ENCODE peak calls at places on chromosomes 3 and 15, in seven cellular contexts. One of them, this sample, is unnamed.

GRCh38 chr3:62093025-62093424 is 280.3 kb downstream of the FEZF2 start:
- DNase-seq in stomach: no peak
- DNase-seq in thoracic aorta: no peak
- DNase-seq in aorta: no peak
- DNase-seq in sigmoid colon: no peak
- DNase-seq in Peyer's patch: no peak
- DNase-seq in upper lobe of left lung: no peak
- DNase-seq in this sample: no peak

GRCh38 chr3:32817561-32818430 is at the start of gene TRIM71:
- DNase-seq in upper lobe of left lung: peak
- DNase-seq in stomach: no peak
- DNase-seq in thoracic aorta: no peak
- DNase-seq in Peyer's patch: no peak
- DNase-seq in sigmoid colon: no peak
- DNase-seq in aorta: peak
- DNase-seq in this sample: no peak

GRCh38 chr3:178036745-178037144 is 499.5 kb upstream of the KCNMB2 start:
- DNase-seq in thoracic aorta: no peak
- DNase-seq in Peyer's patch: no peak
- DNase-seq in upper lobe of left lung: no peak
- DNase-seq in sigmoid colon: no peak
- DNase-seq in aorta: no peak
- DNase-seq in stomach: no peak
- DNase-seq in this sample: no peak

GRCh38 chr15:56817266-56817665 is 84.0 kb upstream of the ZNF280D start:
- DNase-seq in thoracic aorta: no peak
- DNase-seq in aorta: no peak
- DNase-seq in Peyer's patch: no peak
- DNase-seq in upper lobe of left lung: no peak
- DNase-seq in stomach: no peak
- DNase-seq in sigmoid colon: no peak
- DNase-seq in this sample: no peak

GRCh38 chr3:8840556-8840955 is 71.1 kb upstream of the OXTR start:
- DNase-seq in thoracic aorta: no peak
- DNase-seq in aorta: no peak
- DNase-seq in stomach: no peak
- DNase-seq in Peyer's patch: no peak
- DNase-seq in sigmoid colon: no peak
- DNase-seq in upper lobe of left lung: no peak
- DNase-seq in this sample: no peak

GRCh38 chr3:136414476-136414875 is 164.3 kb downstream of the PCCB start:
- DNase-seq in stomach: no peak
- DNase-seq in upper lobe of left lung: no peak
- DNase-seq in Peyer's patch: no peak
- DNase-seq in thoracic aorta: no peak
- DNase-seq in aorta: no peak
- DNase-seq in sigmoid colon: no peak
- DNase-seq in this sample: no peak

GRCh38 chr15:59438891-59439290 is 905 bp downstream of the FAM81A start:
- DNase-seq in Peyer's patch: peak
- DNase-seq in stomach: no peak
- DNase-seq in aorta: no peak
- DNase-seq in upper lobe of left lung: peak
- DNase-seq in thoracic aorta: no peak
- DNase-seq in sigmoid colon: no peak
- DNase-seq in this sample: peak

GRCh38 chr3:183114779-183115178 is 15.5 kb upstream of the MCCC1 start:
- DNase-seq in upper lobe of left lung: no peak
- DNase-seq in Peyer's patch: no peak
- DNase-seq in aorta: no peak
- DNase-seq in stomach: no peak
- DNase-seq in thoracic aorta: no peak
- DNase-seq in sigmoid colon: no peak
- DNase-seq in this sample: no peak

GRCh38 chr3:61141184-61141583 is 110.1 kb downstream of the FHIT start:
- DNase-seq in upper lobe of left lung: no peak
- DNase-seq in thoracic aorta: no peak
- DNase-seq in Peyer's patch: no peak
- DNase-seq in stomach: no peak
- DNase-seq in sigmoid colon: no peak
- DNase-seq in aorta: no peak
- DNase-seq in this sample: no peak

GRCh38 chr15:78085928-78086327 is 6.4 kb upstream of the SH2D7 start:
- DNase-seq in aorta: no peak
- DNase-seq in sigmoid colon: no peak
- DNase-seq in stomach: no peak
- DNase-seq in thoracic aorta: no peak
- DNase-seq in upper lobe of left lung: no peak
- DNase-seq in Peyer's patch: no peak
- DNase-seq in this sample: no peak
- H3K27ac ChIP-seq in aorta: no peak
- H3K27ac ChIP-seq in sigmoid colon: no peak
- H3K27ac ChIP-seq in stomach: no peak
- H3K27ac ChIP-seq in thoracic aorta: no peak
- H3K27ac ChIP-seq in upper lobe of left lung: no peak
- H3K27ac ChIP-seq in Peyer's patch: no peak
- H3K27ac ChIP-seq in this sample: no peak

GRCh38 chr3:127763337-127763736 is 59.0 kb downstream of the MGLL start:
- DNase-seq in upper lobe of left lung: no peak
- DNase-seq in sigmoid colon: no peak
- DNase-seq in Peyer's patch: peak
- DNase-seq in stomach: no peak
- DNase-seq in aorta: peak
- DNase-seq in thoracic aorta: no peak
- DNase-seq in this sample: no peak
- H3K27ac ChIP-seq in upper lobe of left lung: peak
- H3K27ac ChIP-seq in sigmoid colon: peak
- H3K27ac ChIP-seq in Peyer's patch: no peak
- H3K27ac ChIP-seq in stomach: peak
- H3K27ac ChIP-seq in aorta: no peak
- H3K27ac ChIP-seq in thoracic aorta: no peak
- H3K27ac ChIP-seq in this sample: no peak

DNA sequence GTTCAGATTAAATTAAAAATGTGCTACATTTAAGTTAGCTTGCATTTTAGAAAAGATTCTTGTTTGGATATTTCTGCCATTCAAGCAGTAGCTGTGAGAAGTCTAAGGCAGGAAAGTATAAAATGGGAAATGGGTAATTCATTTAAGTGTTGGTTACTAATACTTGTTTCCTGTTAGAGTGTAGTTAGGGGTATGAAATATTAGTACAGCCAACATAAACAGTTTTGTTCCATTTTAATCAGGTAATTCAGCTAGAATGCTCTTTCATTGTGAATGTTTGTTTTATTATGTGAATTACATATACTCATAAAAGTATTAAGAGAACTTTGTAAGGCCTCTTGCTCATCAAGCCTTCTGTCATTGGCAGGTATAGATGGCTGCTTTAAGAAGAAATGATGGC is 19.9 kb downstream of the TATDN2 start:
- DNase-seq in upper lobe of left lung: no peak
- DNase-seq in stomach: no peak
- DNase-seq in aorta: no peak
- DNase-seq in thoracic aorta: no peak
- DNase-seq in sigmoid colon: no peak
- DNase-seq in Peyer's patch: no peak
- DNase-seq in this sample: no peak
- H3K27ac ChIP-seq in upper lobe of left lung: no peak
- H3K27ac ChIP-seq in stomach: no peak
- H3K27ac ChIP-seq in aorta: no peak
- H3K27ac ChIP-seq in thoracic aorta: no peak
- H3K27ac ChIP-seq in sigmoid colon: no peak
- H3K27ac ChIP-seq in Peyer's patch: no peak
- H3K27ac ChIP-seq in this sample: no peak

DNA sequence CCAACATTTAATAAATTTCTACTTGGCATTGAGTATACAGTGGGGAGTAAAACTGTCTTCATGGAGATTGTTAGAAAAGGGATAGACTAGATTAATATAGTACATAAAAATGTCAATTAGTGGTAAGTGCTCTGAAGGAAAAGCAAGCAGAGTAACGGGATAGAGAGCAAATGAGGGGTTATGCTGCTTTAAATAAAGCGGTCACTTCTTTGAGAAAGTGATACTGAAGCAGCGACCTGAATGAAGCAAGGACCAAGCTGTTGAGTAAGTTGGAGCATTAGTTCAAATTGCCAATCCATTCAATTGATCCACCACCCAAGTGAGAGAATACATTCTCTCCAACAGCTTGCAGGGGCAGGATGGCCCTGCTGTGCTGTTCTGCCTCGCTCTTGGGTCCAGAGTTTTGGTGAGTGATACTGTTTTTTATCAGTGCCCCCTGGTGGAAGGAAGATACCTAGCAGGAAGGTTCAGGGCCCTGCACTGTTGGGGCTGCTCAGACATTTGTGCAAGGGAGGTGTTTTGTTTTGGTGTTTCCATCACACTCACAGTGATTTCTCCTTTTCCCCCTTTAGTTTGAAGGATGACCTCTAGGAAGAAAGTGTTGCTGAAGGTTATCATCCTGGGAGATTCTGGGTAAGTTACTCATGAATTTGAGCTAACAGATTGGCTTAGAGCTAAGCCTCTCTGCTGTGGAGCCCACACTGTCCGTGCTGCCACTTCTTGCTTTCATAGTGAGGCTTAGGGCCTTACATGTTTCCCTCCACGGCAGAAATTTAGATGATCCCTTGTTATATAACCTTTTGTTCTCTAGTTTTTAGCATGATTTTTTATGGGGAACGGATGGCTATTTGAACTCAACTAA is 69.0 kb downstream of the RAB7A start:
- DNase-seq in thoracic aorta: no peak
- DNase-seq in Peyer's patch: no peak
- DNase-seq in sigmoid colon: peak
- DNase-seq in stomach: peak
- DNase-seq in aorta: no peak
- DNase-seq in upper lobe of left lung: no peak
- DNase-seq in this sample: peak
- H3K27ac ChIP-seq in thoracic aorta: no peak
- H3K27ac ChIP-seq in Peyer's patch: no peak
- H3K27ac ChIP-seq in sigmoid colon: peak
- H3K27ac ChIP-seq in stomach: peak
- H3K27ac ChIP-seq in aorta: no peak
- H3K27ac ChIP-seq in upper lobe of left lung: no peak
- H3K27ac ChIP-seq in this sample: no peak

GRCh38 chr15:68311859-68312557 is 34.5 kb downstream of the FEM1B start:
- DNase-seq in upper lobe of left lung: no peak
- DNase-seq in Peyer's patch: no peak
- DNase-seq in sigmoid colon: no peak
- DNase-seq in aorta: peak
- DNase-seq in thoracic aorta: no peak
- DNase-seq in stomach: no peak
- DNase-seq in this sample: no peak
- H3K27ac ChIP-seq in upper lobe of left lung: no peak
- H3K27ac ChIP-seq in Peyer's patch: no peak
- H3K27ac ChIP-seq in sigmoid colon: no peak
- H3K27ac ChIP-seq in aorta: peak
- H3K27ac ChIP-seq in thoracic aorta: peak
- H3K27ac ChIP-seq in stomach: no peak
- H3K27ac ChIP-seq in this sample: no peak

GRCh38 chr3:126261037-126261436 is 80.7 kb upstream of the ALDH1L1 start:
- DNase-seq in aorta: peak
- DNase-seq in Peyer's patch: no peak
- DNase-seq in thoracic aorta: peak
- DNase-seq in upper lobe of left lung: peak
- DNase-seq in stomach: peak
- DNase-seq in sigmoid colon: peak
- DNase-seq in this sample: peak

GRCh38 chr3:126262227-126262626 is 81.8 kb upstream of the ALDH1L1 start:
- DNase-seq in thoracic aorta: no peak
- DNase-seq in upper lobe of left lung: no peak
- DNase-seq in sigmoid colon: no peak
- DNase-seq in stomach: no peak
- DNase-seq in Peyer's patch: no peak
- DNase-seq in aorta: no peak
- DNase-seq in this sample: no peak

GRCh38 chr3:126257984-126258383 is 77.6 kb upstream of the ALDH1L1 start:
- DNase-seq in sigmoid colon: no peak
- DNase-seq in upper lobe of left lung: no peak
- DNase-seq in Peyer's patch: no peak
- DNase-seq in stomach: no peak
- DNase-seq in aorta: no peak
- DNase-seq in thoracic aorta: no peak
- DNase-seq in this sample: no peak

GRCh38 chr3:126258670-126259069 is 78.3 kb upstream of the ALDH1L1 start:
- DNase-seq in sigmoid colon: no peak
- DNase-seq in Peyer's patch: no peak
- DNase-seq in upper lobe of left lung: no peak
- DNase-seq in thoracic aorta: no peak
- DNase-seq in aorta: no peak
- DNase-seq in stomach: no peak
- DNase-seq in this sample: no peak

DNA sequence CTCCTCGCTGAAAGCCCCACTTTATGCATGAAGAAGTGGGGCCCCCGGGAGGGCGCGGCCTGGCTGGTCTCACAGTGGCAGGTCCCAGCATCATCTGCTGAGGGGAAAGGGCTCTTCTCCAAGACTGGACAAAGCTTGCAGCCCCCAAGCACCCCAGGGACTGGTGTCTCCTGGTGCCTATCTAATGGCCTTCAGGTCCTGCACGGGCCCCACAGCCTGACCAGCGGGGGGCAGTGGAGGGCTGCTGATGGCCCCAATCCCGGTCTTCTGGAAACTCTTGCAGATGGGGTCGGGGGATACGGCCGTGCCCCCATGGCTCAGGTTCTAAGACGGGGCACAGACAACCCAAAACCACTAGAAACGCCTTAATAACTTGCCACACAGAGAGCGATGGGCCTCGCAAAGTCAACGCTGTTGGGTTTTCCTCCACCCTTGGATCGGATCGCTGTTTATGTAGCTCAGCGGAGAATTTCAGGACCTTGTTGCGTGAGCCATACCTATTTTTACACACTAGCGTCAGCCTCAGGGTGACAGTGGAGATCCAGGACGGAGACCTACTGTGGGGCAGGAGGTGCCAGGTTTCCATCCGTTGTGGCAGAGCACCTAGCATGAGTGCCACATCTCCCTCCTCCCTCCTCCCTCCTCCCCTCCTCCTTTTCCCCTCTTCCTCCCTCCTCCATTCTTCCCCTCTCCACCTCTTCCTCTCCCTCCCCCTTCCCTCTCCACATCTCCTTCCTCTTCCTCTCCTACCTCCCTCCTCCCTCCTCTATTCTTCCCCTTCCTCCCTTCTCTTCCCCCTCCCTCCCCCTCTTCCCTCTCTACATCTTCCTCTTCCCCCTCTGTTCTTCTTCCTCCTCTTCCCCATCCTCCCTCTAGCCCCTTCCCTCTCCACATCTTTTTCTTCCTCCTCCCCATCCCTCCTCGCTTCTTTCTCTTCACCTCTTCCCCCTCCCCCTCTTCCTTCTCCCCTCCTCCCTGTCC is 79.3 kb upstream of the ALDH1L1 start:
- DNase-seq in stomach: peak
- DNase-seq in thoracic aorta: peak
- DNase-seq in aorta: peak
- DNase-seq in Peyer's patch: no peak
- DNase-seq in sigmoid colon: peak
- DNase-seq in upper lobe of left lung: peak
- DNase-seq in this sample: peak
- H3K27ac ChIP-seq in stomach: no peak
- H3K27ac ChIP-seq in thoracic aorta: peak
- H3K27ac ChIP-seq in aorta: peak
- H3K27ac ChIP-seq in Peyer's patch: no peak
- H3K27ac ChIP-seq in sigmoid colon: peak
- H3K27ac ChIP-seq in upper lobe of left lung: no peak
- H3K27ac ChIP-seq in this sample: no peak

This sample was measured in body of pancreas.